ENCODE peak calls at places on chromosome 14, in seven cellular contexts. E is HepG2, H is Panc1, B is HCT116, V is GM12878, R is H1, Q is K562. T is an unnamed sample.

GRCh38 chr14:79468491-79468890 is 742.8 kb downstream of the DIO2 start:
- DNase-seq in B (no peak), V (no peak), H (no peak), R (no peak), Q (no peak), E (no peak), T (no peak)

GRCh38 chr14:34766060-34766459 is 51.7 kb upstream of the CFL2 start:
- DNase-seq in V (no peak), R (no peak), H (no peak), B (no peak), E (no peak), Q (no peak), T (no peak)

GRCh38 chr14:41810362-41810761 is 203.7 kb downstream of the LRFN5 start:
- DNase-seq in H (no peak), E (no peak), V (no peak), R (no peak), Q (no peak), B (no peak), T (no peak)

GRCh38 chr14:74698471-74698870 is 14.4 kb downstream of the AREL1 start:
- DNase-seq in E (no peak), Q (no peak), H (no peak), V (no peak), R (no peak), B (no peak), T (no peak)

GRCh38 chr14:104266643-104267575 is 128.5 kb downstream of the KIF26A start:
- DNase-seq in Q (no peak), B (no peak), V (no peak), E (no peak), R (no peak), H (no peak), T (no peak)

GRCh38 chr14:35296505-35296904 is 4.3 kb downstream of the PSMA6 start:
- DNase-seq in R (no peak), E (no peak), B (no peak), V (no peak), H (no peak), Q (no peak), T (no peak)

GRCh38 chr14:95487669-95488084 is 28.8 kb downstream of the SYNE3 start:
- DNase-seq in V (no peak), H (no peak), E (no peak), R (no peak), B (no peak), Q (no peak), T (no peak)

GRCh38 chr14:99451234-99451633 is 29.4 kb downstream of the SETD3 start:
- DNase-seq in E (no peak), H (no peak), R (no peak), Q (no peak), V (no peak), B (no peak), T (no peak)

GRCh38 chr14:105602799-105603763 is 76.7 kb downstream of the TMEM121 start:
- DNase-seq in Q (no peak), B (no peak), E (no peak), H (no peak), R (no peak), V (no peak), T (no peak)

GRCh38 chr14:100825691-100826331 is at the start of gene MEG3:
- DNase-seq in B (no peak), Q (no peak), E (no peak), V (no peak), R (no peak), H (no peak), T (no peak)

GRCh38 chr14:87014854-87015253 is 978.1 kb downstream of the GALC start:
- DNase-seq in H (no peak), V (no peak), E (no peak), Q (no peak), B (no peak), R (no peak), T (peak)

GRCh38 chr14:73850940-73851339 is 691 bp upstream of the PTGR2 start:
- DNase-seq in Q (peak), H (no peak), V (no peak), B (no peak), E (peak), R (no peak), T (no peak)

GRCh38 chr14:105281354-105282097 is 19.3 kb downstream of the BRF1 start:
- DNase-seq in Q (peak), B (no peak), H (no peak), V (no peak), E (peak), R (no peak), T (peak)

GRCh38 chr14:94787655-94788054 is 17.7 kb upstream of the GSC start:
- DNase-seq in R (no peak), V (no peak), E (no peak), B (no peak), H (no peak), Q (no peak), T (no peak)

GRCh38 chr14:102211240-102211639 is 71.5 kb downstream of the WDR20 start:
- DNase-seq in Q (no peak), V (no peak), H (no peak), B (no peak), R (no peak), E (no peak), T (no peak)

DNA sequence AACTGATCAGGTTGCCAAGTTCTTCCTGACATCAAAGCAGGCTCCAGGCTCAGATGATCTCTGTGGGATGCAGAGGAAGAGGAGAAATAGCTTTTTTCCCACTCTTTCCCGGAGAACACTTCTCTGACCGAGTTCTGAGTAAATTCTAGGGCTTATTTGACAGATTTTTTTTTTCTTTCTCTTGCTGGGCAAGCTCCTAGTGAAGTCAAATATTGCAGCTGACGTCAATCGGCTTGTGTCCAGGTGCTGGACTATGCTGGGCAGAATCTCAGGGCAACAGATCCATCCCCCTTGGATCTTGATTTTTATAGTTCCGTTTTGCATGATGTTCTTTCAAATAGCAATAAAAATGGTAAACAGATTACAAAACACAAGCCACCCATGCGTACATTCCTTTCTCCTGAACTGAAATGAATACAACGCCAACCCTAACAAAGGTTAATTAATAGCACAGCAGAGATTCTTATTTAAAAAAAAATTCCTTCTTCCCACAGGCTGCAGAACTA is 182.2 kb downstream of the NOVA1 start:
- DNase-seq in B (no peak), E (no peak), Q (no peak), H (no peak), V (no peak), R (no peak), T (no peak)
- TF ChIP-seq SIN3A in B (no peak), E (no peak), Q (no peak), H (no peak), V (no peak), R (no peak), T (no peak)

GRCh38 chr14:30165255-30165654 is 237.6 kb upstream of the PRKD1 start:
- DNase-seq in E (no peak), Q (no peak), R (no peak), V (no peak), H (no peak), B (no peak), T (no peak)
- TF ChIP-seq SIN3A in E (no peak), Q (no peak), R (no peak), V (no peak), H (no peak), B (no peak), T (no peak)

GRCh38 chr14:24818054-24818822 is 184.2 kb upstream of the GZMB start:
- DNase-seq in V (no peak), E (peak), R (no peak), Q (no peak), B (no peak), H (no peak), T (no peak)
- TF ChIP-seq SIN3A in V (no peak), E (no peak), R (no peak), Q (no peak), B (no peak), H (no peak), T (no peak)

GRCh38 chr14:77239412-77239811 is 31.6 kb downstream of the NGB start:
- DNase-seq in R (no peak), V (no peak), Q (no peak), E (no peak), B (no peak), H (no peak), T (no peak)

GRCh38 chr14:77236814-77237213 is 34.2 kb downstream of the NGB start:
- DNase-seq in H (no peak), Q (no peak), V (no peak), E (no peak), R (no peak), B (no peak), T (no peak)

GRCh38 chr14:77238996-77239395 is 32.0 kb downstream of the NGB start:
- DNase-seq in H (no peak), B (no peak), V (no peak), Q (no peak), E (no peak), R (no peak), T (no peak)

GRCh38 chr14:77240336-77240915 is 30.6 kb downstream of the NGB start:
- DNase-seq in R (no peak), Q (no peak), H (no peak), V (no peak), E (no peak), B (no peak), T (no peak)

DNA sequence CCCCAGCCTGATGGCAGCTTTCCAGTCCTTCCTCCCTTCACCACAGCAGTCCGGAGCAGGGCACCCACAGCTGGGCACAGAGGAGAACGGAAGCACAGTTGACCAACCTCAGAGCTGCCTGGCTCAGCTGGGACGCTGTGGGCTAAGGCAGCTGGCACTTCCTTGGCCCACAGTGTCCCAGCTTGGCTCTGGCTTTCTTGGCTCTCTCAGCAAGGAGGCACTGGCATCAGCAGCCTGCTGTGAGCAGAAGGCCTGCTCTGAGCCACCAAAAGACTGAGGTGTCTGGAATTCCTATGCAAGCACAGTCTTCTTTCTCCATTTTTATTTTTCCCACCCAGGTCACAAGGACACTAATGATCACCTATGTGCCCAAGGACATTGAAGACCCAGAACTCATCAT is 32.6 kb downstream of the NGB start:
- DNase-seq in R (no peak), H (no peak), B (no peak), Q (no peak), V (no peak), E (no peak), T (no peak)
- TF ChIP-seq SIN3A in R (no peak), H (no peak), B (no peak), Q (no peak), V (no peak), E (no peak), T (no peak)

GRCh38 chr14:60250318-60251035 is 1.5 kb downstream of the PPM1A start:
- DNase-seq in R (no peak), E (peak), V (no peak), H (peak), Q (no peak), B (peak), T (peak)
- TF ChIP-seq SIN3A in R (no peak), E (no peak), V (no peak), H (no peak), Q (no peak), B (no peak), T (no peak)

DNA sequence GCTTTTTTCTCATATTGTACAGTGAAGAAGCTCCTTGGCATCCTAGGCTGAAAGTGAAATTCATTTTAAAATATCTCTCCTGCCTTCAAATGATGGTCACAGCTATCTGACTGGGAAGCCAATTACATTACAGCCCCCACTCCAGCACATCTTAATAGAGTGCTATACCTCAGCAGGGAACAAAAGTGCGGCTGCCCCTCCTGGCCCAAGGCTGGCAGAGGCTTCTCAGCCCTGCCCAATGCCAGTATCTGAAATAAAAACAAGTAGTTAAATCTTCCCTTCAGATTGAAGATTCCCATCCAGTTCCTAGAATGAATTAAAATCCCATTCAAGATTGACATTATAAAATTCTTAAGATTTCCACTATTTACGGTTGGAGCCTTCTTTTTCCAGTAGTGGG is 54.9 kb upstream of the GNG2 start:
- DNase-seq in V (no peak), Q (no peak), H (no peak), R (no peak), B (no peak), E (no peak), T (peak)
- TF ChIP-seq SIN3A in V (no peak), Q (no peak), H (no peak), R (no peak), B (no peak), E (no peak), T (no peak)

DNA sequence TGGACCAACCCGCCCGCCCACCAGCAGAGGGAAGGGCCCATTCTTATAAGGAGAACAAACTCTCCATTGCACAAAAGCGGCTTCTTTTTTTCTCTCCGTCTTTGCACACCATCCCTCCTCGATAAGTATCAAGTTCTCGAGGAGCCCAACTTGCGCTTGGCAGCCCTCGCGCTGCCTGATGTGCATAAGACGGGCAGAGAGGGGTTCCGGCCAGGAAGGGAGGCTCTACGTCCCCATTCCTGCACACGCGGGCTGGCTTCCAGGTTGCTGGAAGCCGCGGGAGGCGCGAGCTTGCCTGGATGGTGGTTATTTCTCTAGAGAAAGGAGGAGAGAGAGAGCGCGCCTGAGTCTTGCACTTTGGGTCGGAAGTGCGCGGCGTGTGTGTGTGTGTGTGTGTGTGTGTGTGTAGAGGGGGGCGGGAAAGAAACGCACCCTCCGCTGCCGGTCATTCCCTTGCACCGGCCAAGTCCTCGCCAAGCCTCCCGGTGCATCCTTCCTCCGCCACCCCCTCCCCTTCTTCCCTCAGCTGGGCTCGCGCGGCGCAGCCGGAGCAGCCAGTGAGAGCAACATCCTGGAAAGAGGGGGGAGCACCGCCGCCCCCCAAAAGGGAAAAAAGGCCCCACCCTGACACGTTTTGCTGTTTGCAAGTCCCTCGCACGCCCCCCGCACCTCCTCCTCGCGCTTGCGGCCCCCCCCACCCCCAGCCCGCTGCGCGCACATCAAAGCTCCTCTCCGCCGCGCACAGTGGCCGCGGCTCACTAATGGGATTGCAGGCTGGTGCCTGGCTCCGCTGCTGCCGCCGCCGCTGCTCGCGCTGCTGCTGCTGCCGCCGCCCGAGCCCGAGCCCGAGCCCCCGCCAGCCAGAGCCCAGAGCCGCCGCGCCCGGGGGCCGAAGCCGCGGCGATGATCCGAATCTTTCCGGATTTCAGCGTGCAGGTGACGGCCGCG is 4.5 kb upstream of the NPAS3 start:
- DNase-seq in R (no peak), B (no peak), Q (no peak), E (no peak), V (no peak), H (no peak), T (peak)
- TF ChIP-seq SIN3A in R (no peak), B (no peak), Q (no peak), E (no peak), V (no peak), H (no peak), T (no peak)

GRCh38 chr14:64703393-64704144 is 655 bp upstream of the PLEKHG3 start:
- DNase-seq in R (no peak), B (no peak), H (no peak), V (no peak), E (no peak), Q (no peak), T (no peak)
- TF ChIP-seq SIN3A in R (peak), B (no peak), H (no peak), V (no peak), E (no peak), Q (no peak), T (no peak)

DNA sequence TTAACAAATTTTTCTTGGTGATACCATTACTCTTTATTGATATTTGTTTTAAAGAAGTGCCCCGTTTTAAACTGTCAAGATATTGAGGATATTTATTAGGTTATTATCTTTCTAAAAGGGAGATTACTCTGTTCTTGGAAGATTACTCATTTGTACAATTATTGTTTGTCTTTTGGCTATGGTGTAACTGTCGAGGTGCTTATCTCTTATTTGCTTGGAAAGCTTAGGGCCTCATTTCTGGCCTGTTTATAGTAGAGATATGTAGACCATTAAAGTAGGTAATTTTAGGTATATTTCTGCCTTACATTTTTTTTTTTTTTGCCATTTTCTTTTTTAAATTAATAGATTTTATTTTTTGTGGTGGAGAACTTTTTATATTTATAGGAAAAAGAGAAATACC is 74.2 kb downstream of the KTN1 start:
- DNase-seq in B (no peak), E (no peak), Q (no peak), H (no peak), V (no peak), R (no peak), T (no peak)
- TF ChIP-seq SIN3A in B (no peak), E (no peak), Q (no peak), H (no peak), V (no peak), R (no peak), T (no peak)

T was measured in SK-N-SH.